ENCODE peak calls at places on chromosomes 12 and 14, in six cellular contexts. F is A549, L is sigmoid colon, K is tibial nerve, X is suprapubic skin, N is SK-N-SH. S is an unnamed sample.

GRCh38 chr14:101814869-101815268 is 53.4 kb downstream of the PPP2R5C start:
- DNase-seq in F (no peak), K (no peak), N (no peak), L (no peak), X (no peak), S (no peak)

GRCh38 chr14:32546246-32546645 is 217.1 kb downstream of the AKAP6 start:
- DNase-seq in K (no peak), F (no peak), L (no peak), N (no peak), X (no peak), S (no peak)

GRCh38 chr14:100896369-100897060 is 7.0 kb downstream of the RTL1 start:
- DNase-seq in N (peak; percentile 42), F (no peak), K (no peak), L (peak; percentile 45), X (no peak), S (no peak)

GRCh38 chr12:6161124-6161882 is 36.8 kb upstream of the VWF start:
- DNase-seq in X (no peak), K (no peak), N (peak; percentile 36), L (no peak), F (no peak), S (no peak)

GRCh38 chr12:96143392-96143791 is 50.8 kb upstream of the ELK3 start:
- DNase-seq in F (no peak), N (no peak), L (no peak), X (no peak), K (no peak), S (no peak)

GRCh38 chr12:89319111-89319510 is 33.2 kb downstream of the DUSP6 start:
- DNase-seq in K (no peak), L (no peak), N (no peak), F (no peak), X (no peak), S (no peak)

GRCh38 chr14:63928744-63929174 is 76.0 kb downstream of the SYNE2 start:
- DNase-seq in N (peak; percentile 37), L (no peak), F (no peak), K (no peak), X (no peak), S (no peak)

GRCh38 chr12:79555006-79555925 is 135.5 kb downstream of the PAWR start:
- DNase-seq in L (no peak), N (peak; percentile 36), K (no peak), X (no peak), F (peak; percentile 66), S (no peak)

GRCh38 chr14:106657460-106657859 is 1131.1 kb downstream of the TMEM121 start:
- DNase-seq in F (no peak), L (no peak), X (no peak), K (no peak), N (peak; percentile 17), S (peak; percentile 46)

GRCh38 chr12:121536929-121537813 is 43.7 kb downstream of the KDM2B start:
- DNase-seq in F (peak; percentile 76), X (peak; percentile 90), K (peak; percentile 66), L (peak; percentile 95), N (peak; percentile 88), S (peak; percentile 88)
- TF ChIP-seq EP300 in F (no peak), X (no peak), K (no peak), L (no peak), N (no peak), S (no peak)

DNA sequence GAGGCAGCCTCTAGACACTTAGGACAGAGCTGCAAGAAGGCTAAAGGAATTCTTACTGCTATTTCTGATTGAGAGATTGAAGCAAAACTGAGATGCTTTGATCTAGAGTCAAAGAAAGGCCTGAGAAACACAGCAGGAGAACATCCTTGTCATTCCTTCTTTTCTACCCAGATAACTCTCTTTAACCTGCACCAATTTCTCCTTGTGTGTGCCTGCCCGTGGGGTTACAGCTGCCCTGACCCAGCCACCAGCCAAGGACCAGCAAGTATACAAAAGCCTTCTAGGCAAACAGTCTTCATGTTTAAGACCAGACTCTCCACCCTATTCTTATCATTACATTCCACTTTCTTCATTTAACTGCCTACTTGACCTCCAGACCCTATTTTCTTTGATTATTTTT is 81.7 kb upstream of the PRB2 start:
- DNase-seq in N (no peak), K (no peak), X (no peak), L (no peak), F (no peak), S (no peak)
- TF ChIP-seq EP300 in N (no peak), K (no peak), X (no peak), L (no peak), F (no peak), S (no peak)

GRCh38 chr12:29431516-29431915 is 50.5 kb upstream of the ERGIC2 start:
- DNase-seq in N (no peak), X (no peak), L (no peak), F (no peak), K (no peak), S (no peak)
- TF ChIP-seq EP300 in N (no peak), X (no peak), L (no peak), F (no peak), K (no peak), S (no peak)

DNA sequence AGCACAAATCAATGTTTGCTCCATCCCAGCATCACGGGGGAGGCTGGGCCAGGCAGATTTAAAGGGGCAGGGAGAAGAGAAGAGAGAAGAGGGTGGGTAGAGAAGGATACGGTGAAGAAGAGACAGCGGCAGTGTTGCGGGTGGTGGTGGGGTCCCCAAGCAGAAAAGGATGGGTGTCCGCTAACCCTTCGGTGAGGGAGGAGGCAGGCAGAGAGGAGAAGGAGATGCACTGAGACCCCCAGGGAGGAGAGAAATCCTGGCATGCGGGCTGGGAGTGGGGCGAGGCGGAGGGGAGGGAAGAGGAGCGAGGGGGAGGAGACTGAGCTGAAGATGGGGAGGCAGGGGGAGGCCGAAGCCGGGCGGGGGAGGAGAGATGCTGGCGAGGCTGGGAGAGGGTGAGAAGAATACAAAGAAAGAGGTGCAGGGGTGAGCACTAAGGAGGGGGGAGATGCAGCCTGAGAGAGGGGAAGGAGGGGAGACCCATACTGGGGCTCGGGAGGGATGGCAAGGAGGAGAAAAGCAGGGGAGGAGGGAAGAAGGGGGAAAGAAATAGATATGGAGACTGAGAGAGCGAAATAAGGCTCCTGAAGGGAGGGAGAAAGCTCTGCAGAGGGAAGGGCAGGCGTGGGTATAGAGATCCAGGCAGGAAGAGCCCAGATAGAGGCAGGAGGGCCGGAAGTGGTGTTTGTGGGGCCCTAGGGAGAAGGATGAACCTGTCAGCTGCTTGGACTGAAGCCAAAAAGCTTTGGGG is at the start of gene JPH4:
- DNase-seq in F (no peak), N (peak; percentile 89), K (no peak), L (peak; percentile 34), X (no peak), S (no peak)
- TF ChIP-seq EP300 in F (no peak), N (no peak), K (no peak), L (no peak), X (no peak), S (no peak)

DNA sequence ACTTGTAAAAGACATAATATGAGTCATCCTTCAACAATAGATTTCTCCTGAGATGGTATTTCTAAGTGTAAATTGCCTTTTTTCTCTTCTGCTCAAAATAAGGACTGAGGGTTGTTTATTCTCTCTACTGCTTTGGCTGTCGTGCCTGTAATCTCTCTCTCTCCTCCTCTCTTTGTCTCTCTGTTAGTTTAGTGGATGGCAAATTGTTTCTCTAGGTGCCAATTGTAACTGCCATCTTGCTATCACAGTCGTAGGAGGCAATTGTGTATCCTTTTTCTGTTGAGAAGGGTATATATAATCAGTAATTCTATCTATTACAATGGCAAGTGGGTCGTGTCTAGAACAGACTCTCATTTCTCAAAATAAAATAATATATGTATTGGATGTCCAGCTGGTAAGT is 545.0 kb upstream of the FBXO33 start:
- DNase-seq in L (no peak), K (no peak), N (no peak), F (no peak), X (no peak), S (no peak)
- TF ChIP-seq EP300 in L (no peak), K (no peak), N (no peak), F (no peak), X (no peak), S (no peak)

GRCh38 chr12:123523518-123523917 is 10.0 kb downstream of the RILPL1 start:
- DNase-seq in F (no peak), N (no peak), X (no peak), L (no peak), K (no peak), S (no peak)

GRCh38 chr12:123520567-123521474 is 12.7 kb downstream of the RILPL1 start:
- DNase-seq in F (no peak), N (no peak), L (no peak), X (no peak), K (no peak), S (no peak)

GRCh38 chr12:123516221-123516780 is 17.2 kb downstream of the RILPL1 start:
- DNase-seq in N (no peak), K (no peak), F (no peak), L (no peak), X (no peak), S (no peak)

GRCh38 chr12:123522164-123522563 is 11.4 kb downstream of the RILPL1 start:
- DNase-seq in N (no peak), F (no peak), X (no peak), L (no peak), K (no peak), S (no peak)

DNA sequence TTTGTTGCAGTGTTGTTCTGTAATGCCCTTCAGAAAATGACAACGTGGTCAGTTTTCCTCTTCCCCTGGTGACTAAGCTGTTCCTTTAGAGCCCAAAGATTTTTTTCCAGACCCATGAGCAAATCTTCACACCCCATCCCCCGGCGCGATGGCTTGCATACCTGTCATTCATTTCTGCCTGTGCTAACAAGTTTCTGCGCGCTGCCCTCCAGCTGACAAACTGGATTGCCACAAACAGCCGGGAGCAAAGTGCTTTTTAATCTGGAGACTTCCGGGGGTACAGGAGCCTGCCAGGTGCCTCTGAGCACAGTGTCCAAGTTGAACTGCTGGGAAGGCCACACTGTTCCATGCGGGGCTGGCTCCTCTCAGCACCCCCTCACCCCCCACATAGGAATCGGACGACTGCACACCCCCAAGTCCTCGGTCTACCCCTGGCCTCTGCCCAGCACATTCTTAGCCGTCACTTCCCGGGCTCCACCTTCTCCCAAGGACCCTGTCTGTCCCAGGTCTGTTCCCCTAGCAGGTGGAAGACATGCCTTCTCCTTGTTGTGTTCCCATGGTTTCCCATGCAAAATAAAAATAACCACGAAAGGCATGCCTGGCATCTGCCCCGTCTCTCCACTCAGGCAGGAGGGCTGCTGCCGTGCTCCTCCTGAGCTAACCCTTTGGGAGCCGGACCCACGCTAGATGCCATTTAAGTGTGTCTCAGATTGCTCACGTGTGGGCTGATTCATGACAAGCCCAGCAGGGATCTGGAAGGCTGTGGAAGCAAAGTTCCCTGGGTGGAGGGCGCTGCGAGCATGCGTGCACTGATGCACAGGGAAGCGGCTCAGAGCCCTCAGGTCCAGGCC is 14.1 kb downstream of the RILPL1 start:
- DNase-seq in X (no peak), N (no peak), L (no peak), K (no peak), F (peak; percentile 64), S (peak; percentile 11)
- TF ChIP-seq EP300 in X (no peak), N (no peak), L (no peak), K (no peak), F (no peak), S (no peak)

DNA sequence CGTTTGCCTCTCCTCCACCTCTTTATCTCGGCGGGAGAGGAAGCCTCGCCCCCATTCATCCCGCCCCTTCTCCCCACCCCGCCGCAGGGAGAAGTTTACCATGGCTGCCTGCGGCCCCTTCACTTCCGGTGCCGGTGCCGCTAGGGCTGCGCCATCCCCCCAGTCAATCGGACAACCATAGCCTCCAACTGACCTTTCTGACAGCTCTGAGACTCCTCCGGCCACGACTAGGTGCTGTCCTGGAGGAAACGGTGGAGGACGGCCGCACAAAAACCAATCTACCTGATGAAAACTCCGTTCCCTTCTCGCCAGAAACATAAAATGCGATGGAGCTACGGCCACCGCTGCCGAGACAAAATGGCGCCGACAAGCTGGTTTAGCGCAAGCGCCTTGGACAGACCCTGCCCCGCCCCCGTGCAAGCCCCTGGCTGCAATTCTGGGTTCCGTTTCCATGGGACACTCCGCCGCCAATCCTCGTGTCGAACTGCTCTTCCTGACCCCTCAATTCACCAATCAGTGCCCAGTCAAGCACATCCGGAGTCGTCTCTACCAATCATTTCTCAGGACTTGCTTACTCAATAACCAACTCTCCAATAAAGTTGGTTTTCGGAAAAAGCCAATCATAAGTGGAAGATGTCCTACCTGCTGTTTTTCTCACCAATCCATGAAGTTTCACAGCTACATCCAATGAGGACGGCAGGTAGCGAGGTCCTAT is 436 bp upstream of the ARID4A start:
- DNase-seq in F (peak; percentile 100), K (peak; percentile 97), L (peak; percentile 99), N (peak; percentile 94), X (peak; percentile 99), S (peak; percentile 99)
- TF ChIP-seq EP300 in F (no peak), K (peak; percentile 74), L (no peak), N (peak; percentile 27), X (no peak), S (no peak)

S was measured in transverse colon.